ENCODE peak calls at places on chromosome 5, in four cellular contexts. I is K562, A is GM12878, T is HL-60. Q is an unnamed sample.
A peak's percentile ranks its signal among the peaks of the same experiment; 100 is the strongest.

GRCh38 chr5:81214848-81215247 is 18.3 kb upstream of the CKMT2 start:
- DNase-seq in T (no peak), A (no peak), I (no peak), Q (no peak)

GRCh38 chr5:137566780-137567179 is 67.7 kb upstream of the SPOCK1 start:
- DNase-seq in T (no peak), I (no peak), A (no peak), Q (no peak)

GRCh38 chr5:107577551-107577950 is 93.2 kb downstream of the EFNA5 start:
- DNase-seq in I (no peak), A (no peak), T (no peak), Q (no peak)

GRCh38 chr5:107271682-107272350 is 398.9 kb downstream of the EFNA5 start:
- DNase-seq in T (no peak), A (no peak), I (no peak), Q (no peak)

GRCh38 chr5:159097461-159098284 is 2.0 kb downstream of the EBF1 start:
- DNase-seq in A (no peak), T (no peak), I (no peak), Q (no peak)

GRCh38 chr5:163757344-163757743 is 251.9 kb downstream of the MAT2B start:
- DNase-seq in T (no peak), I (no peak), A (no peak), Q (no peak)

GRCh38 chr5:31809037-31809910 is 170.3 kb downstream of the PDZD2 start:
- DNase-seq in T (peak; percentile 48), A (no peak), I (peak; percentile 68), Q (peak; percentile 46)

GRCh38 chr5:74386571-74387334 is 253.8 kb downstream of the ENC1 start:
- DNase-seq in I (no peak), A (no peak), T (no peak), Q (no peak)

GRCh38 chr5:98069876-98070512 is 703.5 kb upstream of the RGMB start:
- DNase-seq in T (no peak), I (no peak), A (no peak), Q (no peak)

GRCh38 chr5:76082790-76083554 is at the start of gene SV2C:
- DNase-seq in T (peak; percentile 1), A (no peak), I (no peak), Q (peak; percentile 49)

GRCh38 chr5:167633931-167634341 is 657.5 kb upstream of the WWC1 start:
- DNase-seq in T (no peak), A (no peak), I (no peak), Q (no peak)

GRCh38 chr5:142569905-142570304 is 116.0 kb downstream of the FGF1 start:
- DNase-seq in I (no peak), A (no peak), T (no peak), Q (no peak)

GRCh38 chr5:9454012-9454481 is 91.8 kb downstream of the SEMA5A start:
- DNase-seq in A (no peak), I (no peak), T (no peak), Q (no peak)

GRCh38 chr5:78603636-78604175 is 44.9 kb downstream of the LHFPL2 start:
- DNase-seq in A (no peak), I (no peak), T (no peak), Q (no peak)

DNA sequence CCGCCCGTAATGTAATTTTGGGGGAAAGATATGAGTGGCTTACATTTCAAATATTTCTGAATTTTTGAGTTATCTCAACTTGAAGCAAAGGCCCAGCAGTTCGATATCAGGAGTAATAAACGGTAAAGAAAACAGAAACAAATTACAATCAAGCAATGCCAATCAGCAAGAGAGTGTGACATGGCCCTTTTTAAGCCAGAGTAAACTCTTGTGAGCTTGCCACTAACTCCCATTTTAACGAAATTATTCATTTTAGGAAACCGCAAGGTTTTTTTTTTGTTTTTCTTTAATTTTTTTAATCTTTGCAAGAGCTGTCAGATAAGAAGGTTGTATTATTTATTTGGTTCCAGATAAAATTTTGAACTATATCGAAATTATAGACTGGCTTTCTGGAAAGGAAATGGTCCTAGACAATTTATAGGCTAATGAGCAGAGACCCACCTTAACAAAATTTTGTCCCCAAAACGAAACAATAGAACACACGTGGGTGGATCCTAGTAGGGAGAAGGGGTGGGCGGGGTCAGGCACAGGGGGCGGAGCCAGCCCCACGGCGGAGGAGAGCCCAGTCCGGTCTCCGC is 17.4 kb upstream of the CDK7 start:
- DNase-seq in I (peak; percentile 97), A (peak; percentile 72), T (no peak), Q (no peak)
- TF ChIP-seq SPI1 in I (no peak), A (no peak), T (no peak), Q (no peak)

DNA sequence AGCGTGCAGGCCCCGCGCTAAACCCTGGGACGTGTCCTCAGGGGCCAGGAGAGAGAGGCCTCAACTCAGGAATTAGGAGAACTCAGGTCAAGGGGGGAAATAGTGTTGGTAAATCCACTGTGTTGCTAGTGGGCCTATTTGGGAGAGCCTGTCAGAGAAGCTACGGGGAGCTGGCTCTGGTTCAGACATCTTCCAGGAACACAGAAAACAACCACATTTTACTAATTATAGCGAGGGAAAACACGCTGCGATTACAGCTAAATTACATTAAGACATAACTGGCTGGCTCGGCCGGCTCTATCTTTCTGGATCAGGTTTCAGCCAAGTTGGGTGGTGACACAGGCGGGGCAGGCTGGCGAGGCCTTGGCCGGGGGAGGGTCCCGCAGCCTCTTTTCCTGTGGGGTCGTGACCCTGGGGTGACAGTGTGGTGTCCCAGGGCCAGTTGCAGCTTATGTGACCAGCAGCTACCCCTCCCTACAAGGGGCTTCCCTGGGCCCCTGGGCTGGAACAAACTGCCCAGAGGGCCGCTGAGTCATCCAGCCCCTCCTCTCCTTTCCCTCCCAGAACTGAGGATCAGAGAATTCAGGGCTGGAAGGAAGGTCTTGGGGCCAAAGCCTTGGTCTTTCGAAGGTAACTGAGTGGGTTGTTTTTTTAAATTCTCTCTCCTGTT is 75.1 kb downstream of the FGF18 start:
- DNase-seq in I (peak; percentile 88), T (no peak), A (no peak), Q (no peak)
- TF ChIP-seq SPI1 in I (no peak), T (no peak), A (no peak), Q (no peak)

DNA sequence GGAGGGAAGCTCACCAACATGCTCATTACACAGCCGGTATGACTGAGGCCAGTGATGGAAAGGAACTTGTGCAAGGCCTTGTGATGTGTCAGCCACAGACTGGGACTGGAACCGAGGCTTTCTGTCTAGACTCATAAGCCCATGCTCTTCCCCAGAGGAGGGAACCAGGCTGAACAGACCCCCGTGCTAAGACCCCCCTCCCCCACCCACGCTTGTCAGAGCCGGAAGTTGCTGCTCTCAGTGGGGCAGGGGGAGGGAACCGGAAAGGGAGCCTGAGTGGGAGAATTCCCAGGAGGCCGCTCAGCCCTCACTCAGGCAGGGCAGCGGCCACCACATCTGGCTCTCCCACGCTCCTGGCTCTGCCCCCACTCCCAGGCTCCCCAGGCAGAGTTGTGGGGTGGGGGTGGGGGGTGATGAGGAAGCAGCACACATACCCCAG is 4.1 kb upstream of the PDGFRB start:
- DNase-seq in T (peak; percentile 56), A (no peak), I (peak; percentile 51), Q (no peak)
- TF ChIP-seq SPI1 in T (no peak), A (no peak), I (no peak), Q (no peak)

GRCh38 chr5:18113724-18114123 is 479.5 kb downstream of the TAF11L14 start:
- DNase-seq in T (peak; percentile 11), I (no peak), A (no peak), Q (no peak)

GRCh38 chr5:18114161-18114802 is 480.0 kb downstream of the TAF11L14 start:
- DNase-seq in T (no peak), A (no peak), I (no peak), Q (no peak)

DNA sequence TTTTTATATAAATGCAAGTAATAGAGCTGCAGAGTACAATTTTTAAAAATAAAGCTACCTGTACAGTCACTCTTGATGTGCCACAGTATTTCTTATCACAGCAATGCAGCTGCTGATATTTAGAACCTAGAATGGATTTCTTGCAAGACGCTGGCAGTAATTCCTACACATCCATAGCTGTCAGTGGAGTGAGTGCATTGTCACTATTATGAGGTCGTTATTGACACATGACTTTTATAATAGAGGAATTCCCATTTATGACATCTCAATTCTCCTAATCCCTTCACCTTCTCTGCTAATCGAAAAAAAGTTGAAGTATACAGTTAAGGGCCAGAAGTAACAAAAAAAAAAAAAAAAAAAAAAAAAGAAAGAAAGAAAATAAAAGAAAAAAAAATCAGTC is 477.8 kb downstream of the TAF11L14 start:
- DNase-seq in I (no peak), T (no peak), A (no peak), Q (no peak)
- TF ChIP-seq SPI1 in I (no peak), T (no peak), A (no peak), Q (no peak)

DNA sequence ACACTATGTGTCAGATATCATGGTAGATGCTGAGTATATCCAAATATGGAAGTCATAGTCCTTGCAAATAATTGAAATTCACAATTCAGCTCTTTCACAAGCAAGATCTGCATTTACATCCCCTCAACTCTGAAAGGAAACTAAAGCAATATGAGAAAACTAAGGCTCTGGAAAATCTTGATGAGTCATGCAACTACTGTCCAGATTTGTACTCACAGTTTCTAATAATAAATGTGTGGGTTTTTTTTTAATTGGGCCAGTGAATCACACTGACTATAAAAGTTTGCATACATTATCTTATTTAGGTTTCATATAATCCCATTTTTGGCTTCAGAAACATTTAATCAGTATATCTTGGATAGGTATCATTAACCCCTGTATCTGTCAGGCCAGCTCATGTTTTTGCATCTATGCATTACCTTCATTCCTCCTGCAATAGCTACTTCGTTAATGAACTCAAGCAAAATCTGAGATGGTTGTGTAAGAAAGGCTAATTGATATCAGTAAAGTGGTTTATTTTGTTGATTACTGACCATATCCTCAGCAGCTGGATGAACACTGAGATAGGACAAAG is 58.7 kb upstream of the PRR16 start:
- DNase-seq in A (no peak), I (no peak), T (no peak), Q (no peak)
- TF ChIP-seq SPI1 in A (no peak), I (no peak), T (no peak), Q (no peak)

GRCh38 chr5:95861858-95862561 is 39.5 kb upstream of the GLRX start:
- DNase-seq in A (no peak), I (no peak), T (no peak), Q (no peak)
- TF ChIP-seq SPI1 in A (no peak), I (no peak), T (no peak), Q (no peak)

GRCh38 chr5:24633705-24634325 is 11.0 kb downstream of the CDH10 start:
- DNase-seq in I (peak; percentile 22), A (no peak), T (no peak), Q (no peak)
- TF ChIP-seq SPI1 in I (no peak), A (no peak), T (no peak), Q (no peak)